ENCODE peak calls at places on chromosome 2, in six cellular contexts. One of them, this sample, is unnamed.

GRCh38 chr2:43484323-43484930 is 111.4 kb downstream of the THADA start:
- DNase-seq in PC-3: peak
- DNase-seq in left ventricle myocardium superior: no peak
- DNase-seq in RWPE2: no peak
- DNase-seq in AG10803: peak
- DNase-seq in NB4: peak
- DNase-seq in this sample: peak

GRCh38 chr2:239666053-239666854 is 265.4 kb upstream of the HDAC4 start:
- DNase-seq in PC-3: no peak
- DNase-seq in left ventricle myocardium superior: no peak
- DNase-seq in RWPE2: no peak
- DNase-seq in AG10803: no peak
- DNase-seq in NB4: no peak
- DNase-seq in this sample: no peak

GRCh38 chr2:220442012-220442411 is 814.6 kb downstream of the SLC4A3 start:
- DNase-seq in PC-3: no peak
- DNase-seq in left ventricle myocardium superior: no peak
- DNase-seq in RWPE2: no peak
- DNase-seq in AG10803: no peak
- DNase-seq in NB4: no peak
- DNase-seq in this sample: no peak

GRCh38 chr2:25204190-25204838 is 35.9 kb upstream of the POMC start:
- DNase-seq in PC-3: no peak
- DNase-seq in left ventricle myocardium superior: no peak
- DNase-seq in RWPE2: no peak
- DNase-seq in AG10803: no peak
- DNase-seq in NB4: no peak
- DNase-seq in this sample: no peak

GRCh38 chr2:239934571-239935171 is 90.5 kb downstream of the NDUFA10 start:
- DNase-seq in PC-3: peak
- DNase-seq in left ventricle myocardium superior: peak
- DNase-seq in RWPE2: peak
- DNase-seq in AG10803: peak
- DNase-seq in NB4: peak
- DNase-seq in this sample: peak

GRCh38 chr2:145601306-145601925 is 1081.5 kb upstream of the ZEB2 start:
- DNase-seq in PC-3: peak
- DNase-seq in left ventricle myocardium superior: no peak
- DNase-seq in RWPE2: no peak
- DNase-seq in AG10803: no peak
- DNase-seq in NB4: no peak
- DNase-seq in this sample: no peak

GRCh38 chr2:9473985-9474360 is 378 bp upstream of the IAH1 start:
- DNase-seq in PC-3: no peak
- DNase-seq in left ventricle myocardium superior: peak
- DNase-seq in RWPE2: no peak
- DNase-seq in AG10803: peak
- DNase-seq in NB4: no peak
- DNase-seq in this sample: peak

GRCh38 chr2:218001629-218002028 is 1.2 kb downstream of the TNS1 start:
- DNase-seq in PC-3: no peak
- DNase-seq in left ventricle myocardium superior: no peak
- DNase-seq in RWPE2: no peak
- DNase-seq in AG10803: peak
- DNase-seq in NB4: no peak
- DNase-seq in this sample: no peak

GRCh38 chr2:88448248-88448647 is 4.2 kb downstream of the FOXI3 start:
- DNase-seq in PC-3: no peak
- DNase-seq in left ventricle myocardium superior: no peak
- DNase-seq in RWPE2: no peak
- DNase-seq in AG10803: no peak
- DNase-seq in NB4: no peak
- DNase-seq in this sample: no peak

GRCh38 chr2:38214209-38214717 is 138.3 kb upstream of the CYP1B1 start:
- DNase-seq in PC-3: peak
- DNase-seq in left ventricle myocardium superior: no peak
- DNase-seq in RWPE2: no peak
- DNase-seq in AG10803: no peak
- DNase-seq in NB4: no peak
- DNase-seq in this sample: no peak